ENCODE peak calls at places on chromosomes 16 and 17, in six cellular contexts. W is AG09309, A is dorsolateral prefrontal cortex, K is DND-41, F is right cardiac atrium, H is EL. S is an unnamed sample.

GRCh38 chr17:44559288-44560249 is 2.3 kb downstream of the FZD2 start:
- DNase-seq in W (no peak), A (no peak), K (no peak), F (no peak), H (no peak), S (no peak)

GRCh38 chr17:7178973-7179316 is 225 bp downstream of the ASGR1 start:
- DNase-seq in W (no peak), A (no peak), K (no peak), F (no peak), H (no peak), S (no peak)

GRCh38 chr17:31393749-31394146 is 2.3 kb downstream of the RAB11FIP4 start:
- DNase-seq in W (no peak), A (no peak), K (no peak), F (no peak), H (no peak), S (peak; percentile 1)

GRCh38 chr16:84044108-84044488 is 1.5 kb upstream of the SLC38A8 start:
- DNase-seq in W (no peak), A (no peak), K (no peak), F (peak; percentile 28), H (peak; percentile 14), S (no peak)

GRCh38 chr16:88804552-88805339 is 1.2 kb downstream of the CDT1 start:
- DNase-seq in W (no peak), A (no peak), K (no peak), F (no peak), H (no peak), S (no peak)

GRCh38 chr17:1143573-1143972 is 36.2 kb downstream of the ABR start:
- DNase-seq in W (no peak), A (peak; percentile 52), K (no peak), F (no peak), H (no peak), S (peak; percentile 49)

GRCh38 chr17:16003841-16004240 is 4.2 kb downstream of the TTC19 start:
- DNase-seq in W (no peak), A (no peak), K (no peak), F (no peak), H (no peak), S (no peak)

GRCh38 chr17:77327566-77328463 is 187.0 kb downstream of the SEC14L1 start:
- DNase-seq in W (no peak), A (peak; percentile 32), K (no peak), F (peak; percentile 52), H (no peak), S (peak; percentile 83)

GRCh38 chr17:67420994-67421393 is 43.9 kb downstream of the PITPNC1 start:
- DNase-seq in W (no peak), A (no peak), K (no peak), F (no peak), H (no peak), S (no peak)

GRCh38 chr16:29809031-29809747 is 2.8 kb upstream of the PRRT2 start:
- DNase-seq in W (no peak), A (no peak), K (no peak), F (peak; percentile 74), H (no peak), S (no peak)

GRCh38 chr16:10984509-10984908 is 40.1 kb downstream of the CLEC16A start:
- DNase-seq in W (no peak), A (no peak), K (no peak), F (no peak), H (peak; percentile 65), S (no peak)

GRCh38 chr17:45809484-45809883 is 25.4 kb downstream of the CRHR1 start:
- DNase-seq in W (no peak), A (no peak), K (no peak), F (no peak), H (no peak), S (no peak)

GRCh38 chr17:49224198-49224996 is 6.2 kb downstream of the PHOSPHO1 start:
- DNase-seq in W (no peak), A (no peak), K (no peak), F (peak; percentile 70), H (no peak), S (peak; percentile 83)

S was measured in posterior cingulate gyrus.